ENCODE peak calls at places on chromosomes 6 and 20, in six cellular contexts. I is sigmoid colon, H is transverse colon, L is HCT116, A is stomach, D is adrenal gland. K is an unnamed sample.

GRCh38 chr6:89433637-89434499 is 916 bp downstream of the ANKRD6 start:
- DNase-seq in A (peak; percentile 29), H (peak; percentile 20), I (no peak), L (no peak), D (peak; percentile 24), K (no peak)

GRCh38 chr20:58065508-58066361 is 162.7 kb downstream of the ANKRD60 start:
- DNase-seq in D (no peak), H (no peak), I (no peak), A (no peak), L (no peak), K (no peak)

GRCh38 chr6:167141667-167142432 is 15.9 kb downstream of the GPR31 start:
- DNase-seq in H (peak; percentile 71), L (peak; percentile 24), A (peak; percentile 65), I (no peak), D (peak; percentile 59), K (peak; percentile 17)

GRCh38 chr6:148711833-148712653 is 34.8 kb upstream of the UST start:
- DNase-seq in A (no peak), H (no peak), D (no peak), L (no peak), I (no peak), K (no peak)

GRCh38 chr6:20069130-20069529 is 143.1 kb downstream of the MBOAT1 start:
- DNase-seq in D (no peak), I (no peak), L (no peak), H (no peak), A (no peak), K (no peak)

GRCh38 chr6:32845381-32845884 is 1.6 kb upstream of the PSMB8 start:
- DNase-seq in H (peak; percentile 45), A (no peak), L (no peak), I (peak; percentile 57), D (no peak), K (no peak)

GRCh38 chr6:143059616-143060353 is 904 bp upstream of the AIG1 start:
- DNase-seq in I (no peak), L (peak; percentile 62), A (no peak), D (peak; percentile 29), H (peak; percentile 22), K (peak; percentile 11)

GRCh38 chr6:134551245-134551960 is 233.5 kb upstream of the SGK1 start:
- DNase-seq in D (peak; percentile 27), I (no peak), H (no peak), A (no peak), L (no peak), K (peak; percentile 3)

GRCh38 chr6:34990971-34991560 is 102.0 kb downstream of the ANKS1A start:
- DNase-seq in L (no peak), A (no peak), I (no peak), D (no peak), H (no peak), K (no peak)

GRCh38 chr6:195861-196360 is 96.4 kb upstream of the DUSP22 start:
- DNase-seq in I (peak; percentile 78), D (peak; percentile 27), A (no peak), L (no peak), H (no peak), K (no peak)

GRCh38 chr20:17935761-17936160 is 32.8 kb downstream of the SNX5 start:
- DNase-seq in D (no peak), A (no peak), H (no peak), L (no peak), I (no peak), K (no peak)

GRCh38 chr20:47576516-47577033 is 74.9 kb downstream of the NCOA3 start:
- DNase-seq in I (peak; percentile 78), L (peak; percentile 85), H (peak; percentile 57), A (peak; percentile 55), D (peak; percentile 72), K (peak; percentile 46)

GRCh38 chr20:24149881-24150307 is 161.3 kb upstream of the GGTLC1 start:
- DNase-seq in A (no peak), D (peak; percentile 51), H (no peak), L (no peak), I (no peak), K (peak; percentile 19)

DNA sequence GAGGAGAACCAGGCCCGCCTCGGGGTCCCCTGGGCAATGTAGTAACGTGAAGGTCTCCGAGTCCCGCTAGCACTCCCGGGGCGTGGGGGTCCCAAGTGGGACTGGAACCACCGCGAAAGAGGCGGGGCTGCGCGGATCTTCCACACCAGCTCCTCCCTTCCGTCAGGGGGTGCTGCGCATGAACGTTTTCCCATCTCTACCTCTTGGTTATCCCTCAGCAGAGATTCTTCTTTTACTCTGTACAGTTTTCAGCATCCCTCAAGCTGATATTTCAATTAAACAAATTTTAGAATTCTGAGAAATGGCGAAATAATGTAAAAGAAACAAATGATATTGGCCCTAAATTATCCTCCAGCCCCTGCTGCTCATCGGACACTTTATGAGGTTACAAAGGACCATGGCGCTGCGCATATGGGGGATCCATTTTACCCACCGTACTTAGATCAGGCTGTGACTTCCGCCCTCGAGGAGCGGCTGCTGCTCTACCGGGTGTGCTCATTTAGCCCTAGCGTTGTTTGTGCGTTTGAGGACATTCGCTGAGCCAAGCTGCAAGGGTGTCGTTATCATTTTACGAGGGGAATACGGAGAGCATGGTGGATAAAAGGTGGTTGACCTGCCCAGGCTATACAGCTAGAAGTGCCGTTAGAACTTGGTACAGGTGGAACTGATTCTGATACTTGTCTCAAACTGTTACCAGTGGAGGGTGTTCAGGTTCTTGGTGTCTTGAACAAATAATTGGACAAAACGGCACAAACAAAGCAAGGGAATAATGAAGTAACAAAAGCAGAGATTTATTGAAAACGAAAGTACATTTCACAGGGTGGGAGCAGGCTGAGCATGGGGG is 75.2 kb upstream of the CHD6 start:
- DNase-seq in A (peak; percentile 84), H (peak; percentile 82), L (peak; percentile 90), D (peak; percentile 89), I (peak; percentile 90), K (peak; percentile 59)
- TF ChIP-seq POLR2A in A (peak; percentile 50), H (peak; percentile 54), L (peak; percentile 77), D (no peak), I (peak; percentile 45), K (peak; percentile 50)

DNA sequence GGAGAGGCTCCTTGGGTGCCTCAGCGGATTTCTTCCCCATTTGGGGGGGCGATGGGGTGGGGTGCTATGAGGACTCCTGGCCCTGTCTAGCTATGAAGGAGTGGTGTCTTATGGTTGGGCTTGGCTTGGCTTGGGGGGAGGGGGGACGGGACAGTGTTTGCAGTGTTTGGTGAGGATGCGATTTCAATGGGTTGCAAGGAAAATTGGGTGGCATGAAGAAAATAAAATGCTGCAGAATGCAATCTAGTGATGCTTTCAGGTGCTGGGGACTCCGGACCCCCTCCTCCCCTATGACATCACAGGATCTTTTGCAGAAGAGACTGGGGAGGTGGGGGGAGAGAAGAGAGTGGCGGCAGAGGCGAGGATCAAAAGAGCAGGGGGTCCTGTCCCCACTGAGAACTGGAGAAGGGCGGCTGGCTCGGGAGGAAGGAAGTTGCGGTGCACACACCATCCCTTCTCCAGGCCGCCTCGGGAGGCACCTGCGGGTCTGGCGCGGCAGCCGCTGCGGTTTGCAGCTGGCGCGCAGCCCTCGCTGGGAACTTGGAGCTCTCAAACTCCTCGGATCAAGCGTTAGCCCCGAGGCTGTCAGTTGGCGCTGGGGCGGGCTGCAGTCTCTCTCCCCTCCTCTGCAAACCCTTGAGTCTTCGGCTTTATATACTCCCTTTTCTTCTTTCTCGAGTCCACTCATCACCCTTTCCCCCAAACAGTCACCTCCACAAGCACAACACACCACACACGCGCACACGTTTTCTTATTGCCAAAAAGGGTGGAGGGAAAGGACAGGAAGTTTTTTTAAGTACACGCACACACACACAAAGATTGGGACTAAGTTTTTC is 180.8 kb downstream of the TBXT start:
- DNase-seq in D (peak; percentile 33), A (no peak), L (no peak), H (no peak), I (peak; percentile 81), K (no peak)
- TF ChIP-seq POLR2A in D (peak; percentile 8), A (no peak), L (no peak), H (no peak), I (no peak), K (no peak)

GRCh38 chr6:17600527-17601388 is 656 bp downstream of the FAM8A1 start:
- DNase-seq in L (no peak), A (peak; percentile 47), H (peak; percentile 47), D (peak; percentile 58), I (peak; percentile 79), K (peak; percentile 40)
- TF ChIP-seq POLR2A in L (no peak), A (no peak), H (peak; percentile 9), D (no peak), I (no peak), K (no peak)

GRCh38 chr6:37187321-37188022 is 17.5 kb downstream of the PIM1 start:
- DNase-seq in H (no peak), D (no peak), L (no peak), A (no peak), I (no peak), K (no peak)
- TF ChIP-seq POLR2A in H (no peak), D (no peak), L (no peak), A (no peak), I (no peak), K (no peak)

DNA sequence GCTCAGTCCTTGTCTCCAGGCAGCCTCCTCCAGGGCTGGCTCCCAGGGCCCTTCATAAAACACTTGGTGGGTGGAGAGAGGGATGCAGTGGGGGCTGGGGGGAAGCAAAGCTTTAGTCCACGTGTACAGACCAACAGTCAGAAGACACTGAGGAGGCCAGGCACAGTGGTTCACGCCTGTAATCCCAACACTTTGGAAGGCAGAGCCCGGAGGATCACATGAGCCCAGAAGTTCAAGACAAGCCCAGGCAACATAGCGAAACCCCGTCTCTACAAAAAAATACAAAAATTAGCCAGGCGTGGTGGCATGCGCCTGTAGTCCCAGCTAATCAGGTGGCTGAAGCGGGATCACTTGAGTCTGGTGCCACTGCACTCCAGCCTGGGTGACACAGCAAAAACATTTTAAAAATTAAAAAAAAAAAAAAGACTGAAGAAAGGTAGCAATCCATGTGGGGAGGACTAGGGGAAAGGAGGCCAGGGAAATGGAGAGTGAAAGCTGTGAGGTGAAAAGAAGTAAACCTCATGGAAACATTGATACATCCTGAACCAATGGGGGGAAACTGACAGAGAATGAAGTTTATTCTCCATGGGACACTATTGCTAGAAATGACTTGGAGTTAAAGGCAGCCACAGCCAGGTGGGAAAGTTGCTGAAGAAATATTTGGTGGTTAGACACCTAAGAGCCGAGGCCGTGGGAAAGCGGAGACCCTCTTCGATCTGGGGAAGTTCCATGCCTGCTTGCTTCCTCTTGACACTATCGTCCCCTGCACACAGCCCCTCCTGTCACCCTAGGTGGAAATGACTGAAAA is 35.4 kb downstream of the PIM1 start:
- DNase-seq in D (no peak), H (no peak), I (no peak), A (no peak), L (no peak), K (no peak)
- TF ChIP-seq POLR2A in D (no peak), H (no peak), I (no peak), A (no peak), L (no peak), K (no peak)